ENCODE peak calls at places on chromosomes 3 and 15, in nine cellular contexts. G, W, J, M, O, D, L, E and A are unnamed samples.

GRCh38 chr3:186382217-186382885 is 20.3 kb upstream of the DGKG start:
- DNase-seq in M (no peak), J (no peak), W (no peak), L (no peak), G (no peak), E (no peak), O (no peak), D (no peak), A (no peak)

GRCh38 chr15:92886229-92886628 is 13.9 kb upstream of the CHD2 start:
- DNase-seq in D (no peak), M (no peak), E (no peak), W (no peak), L (no peak), J (no peak), G (no peak), O (no peak), A (no peak)

GRCh38 chr3:72810063-72810462 is 38.2 kb downstream of the SHQ1 start:
- DNase-seq in L (no peak), G (no peak), W (no peak), M (no peak), J (no peak), O (no peak), E (no peak), D (no peak), A (no peak)

GRCh38 chr15:71085809-71086208 is 29.5 kb upstream of the THSD4 start:
- DNase-seq in L (no peak), M (no peak), W (no peak), O (no peak), E (no peak), G (no peak), J (no peak), D (no peak), A (no peak)

GRCh38 chr15:29401644-29402043 is 132.0 kb upstream of the NSMCE3 start:
- DNase-seq in D (no peak), E (no peak), J (no peak), W (no peak), O (no peak), M (no peak), L (no peak), G (no peak), A (no peak)

GRCh38 chr15:75647370-75648155 is at the start of gene SNX33:
- DNase-seq in G (peak; percentile 54), D (peak; percentile 80), M (peak; percentile 82), W (peak; percentile 81), L (peak; percentile 43), J (peak; percentile 66), E (peak; percentile 88), O (peak; percentile 88), A (peak; percentile 78)

GRCh38 chr3:97901327-97902295 is 70.6 kb downstream of the RIOX2 start:
- DNase-seq in E (peak; percentile 18), W (no peak), D (no peak), J (no peak), O (no peak), L (no peak), G (no peak), M (no peak), A (no peak)

GRCh38 chr3:45759851-45760250 is 36.5 kb downstream of the SLC6A20 start:
- DNase-seq in L (no peak), O (no peak), W (no peak), D (peak; percentile 20), G (no peak), M (no peak), J (no peak), E (no peak), A (no peak)

GRCh38 chr3:163490119-163490518 is 1588.2 kb downstream of the SI start:
- DNase-seq in W (no peak), D (no peak), O (peak; percentile 45), G (no peak), E (peak; percentile 64), J (peak; percentile 7), L (peak; percentile 14), M (peak; percentile 47), A (peak; percentile 33)

GRCh38 chr3:66376568-66376967 is 124.3 kb downstream of the LRIG1 start:
- DNase-seq in O (peak; percentile 46), L (peak; percentile 27), D (no peak), M (no peak), J (no peak), G (no peak), W (no peak), E (no peak), A (no peak)

GRCh38 chr3:50494136-50494535 is 9.3 kb downstream of the CACNA2D2 start:
- DNase-seq in G (no peak), W (no peak), E (no peak), J (no peak), M (no peak), O (no peak), L (no peak), D (no peak), A (no peak)

GRCh38 chr15:25783607-25784131 is 79.5 kb downstream of the ATP10A start:
- DNase-seq in E (peak; percentile 51), M (no peak), G (peak; percentile 36), L (no peak), J (no peak), W (peak; percentile 77), D (no peak), O (peak; percentile 15), A (peak; percentile 17)

GRCh38 chr3:12138044-12138443 is 20.7 kb downstream of the TIMP4 start:
- DNase-seq in W (no peak), M (no peak), L (peak; percentile 5), O (no peak), G (no peak), E (peak; percentile 29), J (peak; percentile 14), D (peak; percentile 38), A (no peak)

GRCh38 chr15:94582368-94582767 is 351.0 kb downstream of the MCTP2 start:
- DNase-seq in E (peak; percentile 81), J (peak; percentile 9), D (no peak), O (peak; percentile 67), M (peak; percentile 22), L (no peak), W (no peak), G (no peak), A (peak; percentile 53)

GRCh38 chr3:188947983-188948657 is 223.7 kb upstream of the TPRG1 start:
- DNase-seq in D (peak; percentile 95), M (no peak), J (peak; percentile 69), E (no peak), W (no peak), O (peak; percentile 91), L (peak; percentile 65), G (no peak), A (peak; percentile 69)